ENCODE peak calls at places on chromosomes 12 and 14, in nine cellular contexts. D, P, Q, Z, N, Y, W, U and J are unnamed samples.

GRCh38 chr14:28023853-28024252 is 742.7 kb upstream of the FOXG1 start:
- DNase-seq in W (no peak), D (no peak), P (no peak), N (no peak), Z (no peak), Q (no peak), U (no peak), Y (no peak), J (no peak)

GRCh38 chr12:105912911-105913514 is 225.7 kb downstream of the NUAK1 start:
- DNase-seq in Y (no peak), U (peak), W (no peak), Q (no peak), D (no peak), N (no peak), P (no peak), Z (no peak), J (no peak)

GRCh38 chr14:39426605-39427004 is 5.6 kb downstream of the FBXO33 start:
- DNase-seq in U (peak), Z (peak), W (no peak), Q (peak), Y (no peak), N (no peak), D (peak), P (no peak), J (no peak)

GRCh38 chr12:47097276-47097896 is 17.6 kb upstream of the AMIGO2 start:
- DNase-seq in N (no peak), Y (no peak), W (no peak), D (no peak), Z (no peak), P (no peak), U (peak), Q (no peak), J (peak)

GRCh38 chr14:87186745-87187144 is 806.2 kb downstream of the GALC start:
- DNase-seq in P (no peak), N (no peak), Z (no peak), Y (no peak), Q (no peak), D (no peak), W (no peak), U (no peak), J (no peak)

GRCh38 chr12:127729381-127729780 is 537.6 kb upstream of the TMEM132C start:
- DNase-seq in P (no peak), Y (no peak), U (peak), N (no peak), Q (no peak), D (no peak), W (no peak), Z (no peak), J (peak)

GRCh38 chr12:130632582-130633174 is 83.4 kb downstream of the RIMBP2 start:
- DNase-seq in Z (no peak), Q (no peak), N (no peak), D (no peak), P (no peak), W (no peak), Y (no peak), U (no peak), J (no peak)

GRCh38 chr12:111437816-111438454 is 32.2 kb downstream of the SH2B3 start:
- DNase-seq in U (peak), Q (peak), N (peak), Y (peak), W (peak), P (no peak), Z (peak), D (peak), J (peak)

GRCh38 chr12:121894633-121895032 is 6.0 kb downstream of the PSMD9 start:
- DNase-seq in U (peak), P (no peak), D (no peak), Z (no peak), N (no peak), Q (no peak), W (no peak), Y (no peak), J (no peak)

GRCh38 chr12:4822572-4822971 is 87.1 kb upstream of the KCNA1 start:
- DNase-seq in Y (no peak), Q (no peak), D (no peak), U (no peak), N (no peak), P (no peak), W (no peak), Z (no peak), J (no peak)

GRCh38 chr12:38898001-38898684 is 7.2 kb downstream of the CPNE8 start:
- DNase-seq in N (no peak), W (no peak), D (no peak), Z (no peak), Q (no peak), Y (no peak), P (no peak), U (no peak), J (no peak)

GRCh38 chr12:92145481-92145730 is 240 bp downstream of the BTG1 start:
- DNase-seq in W (peak), Z (no peak), D (no peak), P (no peak), U (no peak), Q (no peak), Y (no peak), N (no peak), J (no peak)

GRCh38 chr12:64457466-64457865 is 5.5 kb downstream of the TBK1 start:
- DNase-seq in U (no peak), Y (no peak), Z (no peak), D (no peak), W (no peak), Q (no peak), P (no peak), N (no peak), J (no peak)

GRCh38 chr12:53677612-53678133 is 1.8 kb upstream of the ATP5MC2 start:
- DNase-seq in Z (no peak), Y (no peak), N (no peak), D (no peak), W (no peak), U (no peak), P (no peak), Q (no peak), J (no peak)

GRCh38 chr12:122182887-122183587 is at the start of gene LRRC43:
- DNase-seq in N (no peak), Z (no peak), D (no peak), W (no peak), P (no peak), U (peak), Y (no peak), Q (no peak), J (no peak)